ENCODE peak calls at places on chromosomes 6 and 20, in six cellular contexts. One of them, this sample, is unnamed.

GRCh38 chr6:36765943-36766648 is 68.5 kb downstream of the RAB44 start:
- DNase-seq in mucosa of gallbladder: peak
- DNase-seq in mucosa of descending colon: peak
- DNase-seq in HCT116: peak
- DNase-seq in HuH-7: peak
- DNase-seq in tibial artery: peak
- DNase-seq in this sample: peak

GRCh38 chr6:164928366-164929154 is 380.8 kb downstream of the C6orf118 start:
- DNase-seq in mucosa of descending colon: no peak
- DNase-seq in HCT116: no peak
- DNase-seq in tibial artery: no peak
- DNase-seq in mucosa of gallbladder: no peak
- DNase-seq in HuH-7: no peak
- DNase-seq in this sample: no peak

GRCh38 chr6:10375391-10375969 is 39.4 kb downstream of the TFAP2A start:
- DNase-seq in HCT116: no peak
- DNase-seq in mucosa of descending colon: no peak
- DNase-seq in tibial artery: no peak
- DNase-seq in mucosa of gallbladder: no peak
- DNase-seq in HuH-7: no peak
- DNase-seq in this sample: no peak

GRCh38 chr6:8707369-8707768 is 272.0 kb upstream of the SLC35B3 start:
- DNase-seq in mucosa of descending colon: no peak
- DNase-seq in tibial artery: no peak
- DNase-seq in HuH-7: no peak
- DNase-seq in HCT116: no peak
- DNase-seq in mucosa of gallbladder: no peak
- DNase-seq in this sample: no peak

GRCh38 chr6:82906489-82906888 is 159.2 kb downstream of the UBE3D start:
- DNase-seq in HuH-7: no peak
- DNase-seq in mucosa of descending colon: peak
- DNase-seq in tibial artery: no peak
- DNase-seq in HCT116: no peak
- DNase-seq in mucosa of gallbladder: no peak
- DNase-seq in this sample: no peak

GRCh38 chr6:1500874-1501273 is 108.8 kb upstream of the FOXC1 start:
- DNase-seq in tibial artery: no peak
- DNase-seq in mucosa of descending colon: peak
- DNase-seq in HCT116: no peak
- DNase-seq in HuH-7: no peak
- DNase-seq in mucosa of gallbladder: no peak
- DNase-seq in this sample: no peak

GRCh38 chr20:48880936-48881657 is 40.4 kb upstream of the ARFGEF2 start:
- DNase-seq in HCT116: no peak
- DNase-seq in HuH-7: no peak
- DNase-seq in tibial artery: no peak
- DNase-seq in mucosa of descending colon: no peak
- DNase-seq in mucosa of gallbladder: no peak
- DNase-seq in this sample: no peak

GRCh38 chr6:9456241-9456658 is 958.6 kb downstream of the TFAP2A start:
- DNase-seq in HuH-7: no peak
- DNase-seq in mucosa of gallbladder: no peak
- DNase-seq in HCT116: no peak
- DNase-seq in mucosa of descending colon: no peak
- DNase-seq in tibial artery: no peak
- DNase-seq in this sample: no peak

GRCh38 chr20:46207031-46207549 is 89.0 kb downstream of the CD40 start:
- DNase-seq in HuH-7: no peak
- DNase-seq in tibial artery: no peak
- DNase-seq in HCT116: no peak
- DNase-seq in mucosa of gallbladder: no peak
- DNase-seq in mucosa of descending colon: no peak
- DNase-seq in this sample: peak

GRCh38 chr6:101001012-101001411 is 119.9 kb upstream of the ASCC3 start:
- DNase-seq in mucosa of gallbladder: no peak
- DNase-seq in tibial artery: no peak
- DNase-seq in mucosa of descending colon: no peak
- DNase-seq in HuH-7: no peak
- DNase-seq in HCT116: no peak
- DNase-seq in this sample: no peak

GRCh38 chr6:157022022-157022740 is 245.0 kb downstream of the ARID1B start:
- DNase-seq in mucosa of gallbladder: peak
- DNase-seq in HuH-7: peak
- DNase-seq in HCT116: peak
- DNase-seq in mucosa of descending colon: peak
- DNase-seq in tibial artery: peak
- DNase-seq in this sample: peak

GRCh38 chr6:151847064-151847463 is 39.6 kb downstream of the ESR1 start:
- DNase-seq in tibial artery: no peak
- DNase-seq in mucosa of gallbladder: no peak
- DNase-seq in HuH-7: peak
- DNase-seq in mucosa of descending colon: peak
- DNase-seq in HCT116: no peak
- DNase-seq in this sample: no peak

GRCh38 chr6:26383624-26384417 is 913 bp downstream of the BTN2A2 start:
- DNase-seq in HuH-7: no peak
- DNase-seq in HCT116: no peak
- DNase-seq in tibial artery: no peak
- DNase-seq in mucosa of descending colon: peak
- DNase-seq in mucosa of gallbladder: no peak
- DNase-seq in this sample: no peak

GRCh38 chr6:99011151-99011550 is 63.4 kb upstream of the FBXL4 start:
- DNase-seq in mucosa of gallbladder: no peak
- DNase-seq in HCT116: no peak
- DNase-seq in mucosa of descending colon: no peak
- DNase-seq in HuH-7: no peak
- DNase-seq in tibial artery: no peak
- DNase-seq in this sample: no peak

GRCh38 chr6:123519191-123519510 is 117.6 kb downstream of the TRDN start:
- DNase-seq in mucosa of gallbladder: no peak
- DNase-seq in HCT116: no peak
- DNase-seq in tibial artery: peak
- DNase-seq in HuH-7: no peak
- DNase-seq in mucosa of descending colon: no peak
- DNase-seq in this sample: peak

GRCh38 chr6:17957488-17957887 is 29.9 kb downstream of the KIF13A start:
- DNase-seq in HuH-7: no peak
- DNase-seq in HCT116: no peak
- DNase-seq in tibial artery: no peak
- DNase-seq in mucosa of gallbladder: no peak
- DNase-seq in mucosa of descending colon: no peak
- DNase-seq in this sample: no peak

GRCh38 chr20:44650777-44651493 is 564 bp downstream of the ADA start:
- DNase-seq in HuH-7: no peak
- DNase-seq in mucosa of descending colon: peak
- DNase-seq in tibial artery: no peak
- DNase-seq in mucosa of gallbladder: no peak
- DNase-seq in HCT116: no peak
- DNase-seq in this sample: no peak